ENCODE peak calls at places on chromosomes 13 and 19, in eight cellular contexts. D is left ventricle myocardium inferior, W is GM04503, H is GM13977, B is NCI-H1105 treated with DMSO at 0.1 percent for 48 hours, C is GM10248, S is T-helper 1 cell, R is anterior cingulate cortex. M is an unnamed sample.

GRCh38 chr13:21033224-21033855 is 28.0 kb downstream of the LATS2 start:
- DNase-seq in D (no peak), W (peak), H (no peak), B (no peak), C (no peak), S (no peak), R (peak), M (no peak)

GRCh38 chr19:13987101-13987890 is 18.8 kb downstream of the RFX1 start:
- DNase-seq in D (peak), W (no peak), H (no peak), B (no peak), C (no peak), S (no peak), R (peak), M (no peak)

GRCh38 chr13:110657196-110657595 is 41.9 kb downstream of the NAXD start:
- DNase-seq in D (no peak), W (no peak), H (no peak), B (no peak), C (no peak), S (no peak), R (no peak), M (no peak)

GRCh38 chr19:20154636-20155035 is 12.4 kb upstream of the ZNF486 start:
- DNase-seq in D (no peak), W (no peak), H (no peak), B (no peak), C (no peak), S (no peak), R (no peak), M (no peak)

GRCh38 chr13:108463365-108463764 is 166.0 kb upstream of the MYO16 start:
- DNase-seq in D (no peak), W (peak), H (peak), B (peak), C (no peak), S (peak), R (no peak), M (no peak)

GRCh38 chr19:1855828-1856255 is 7.5 kb downstream of the KLF16 start:
- DNase-seq in D (no peak), W (no peak), H (no peak), B (no peak), C (no peak), S (peak), R (no peak), M (no peak)

GRCh38 chr19:16386619-16387240 is 62.1 kb downstream of the KLF2 start:
- DNase-seq in D (peak), W (no peak), H (peak), B (peak), C (peak), S (peak), R (peak), M (peak)

GRCh38 chr13:77429320-77430142 is 102.6 kb upstream of the MYCBP2 start:
- DNase-seq in D (no peak), W (peak), H (peak), B (no peak), C (peak), S (peak), R (no peak), M (no peak)